ENCODE peak calls at places on chromosomes 2 and 18, in seven cellular contexts. E is IMR-90, I is H9, O is mesenchymal stem cell, Q is mesendoderm, T is neuronal stem cell, L is H1. N is an unnamed sample.
A peak's percentile ranks its signal among the peaks of the same experiment; 100 is the strongest.

GRCh38 chr2:122028371-122029102 is 273.1 kb downstream of the TSN start:
- DNase-seq in E (peak; percentile 81), I (no peak), O (no peak), Q (no peak), T (no peak), L (no peak), N (no peak)

GRCh38 chr2:207239754-207240494 is 74.2 kb upstream of the KLF7 start:
- DNase-seq in E (peak; percentile 74), I (no peak), O (peak; percentile 60), Q (no peak), T (no peak), L (no peak), N (no peak)

GRCh38 chr2:176398783-176399182 is 129.5 kb downstream of the MTX2 start:
- DNase-seq in E (peak; percentile 59), I (no peak), O (peak; percentile 56), Q (no peak), T (no peak), L (no peak), N (no peak)

GRCh38 chr2:240689975-240690374 is 1.7 kb upstream of the AQP12A start:
- DNase-seq in E (no peak), I (peak; percentile 19), O (no peak), Q (no peak), T (no peak), L (peak; percentile 41), N (no peak)

GRCh38 chr2:231605607-231606091 is 13.0 kb downstream of the TEX44 start:
- DNase-seq in E (no peak), I (no peak), O (peak; percentile 38), Q (peak; percentile 75), T (no peak), L (no peak), N (peak; percentile 44)

GRCh38 chr2:218006741-218007140 is 3.9 kb upstream of the TNS1 start:
- DNase-seq in E (peak; percentile 94), I (no peak), O (peak; percentile 56), Q (no peak), T (no peak), L (no peak), N (no peak)

GRCh38 chr2:118845843-118846666 is 1.4 kb downstream of the EN1 start:
- DNase-seq in E (no peak), I (peak; percentile 32), O (no peak), Q (peak; percentile 22), T (peak; percentile 24), L (peak; percentile 68), N (no peak)

GRCh38 chr18:39960545-39960944 is 1994.5 kb upstream of the PIK3C3 start:
- DNase-seq in E (peak; percentile 21), I (no peak), O (no peak), Q (peak; percentile 5), T (no peak), L (no peak), N (no peak)

GRCh38 chr18:13291299-13291698 is 72.7 kb downstream of the LDLRAD4 start:
- DNase-seq in E (no peak), I (no peak), O (no peak), Q (no peak), T (no peak), L (no peak), N (no peak)

GRCh38 chr2:67865871-67866386 is 196.9 kb downstream of the C1D start:
- DNase-seq in E (no peak), I (no peak), O (no peak), Q (no peak), T (no peak), L (no peak), N (no peak)

GRCh38 chr18:73232933-73233332 is 365.1 kb upstream of the NETO1 start:
- DNase-seq in E (no peak), I (no peak), O (no peak), Q (no peak), T (no peak), L (no peak), N (no peak)

GRCh38 chr2:64522843-64523428 is 1.2 kb upstream of the AFTPH start:
- DNase-seq in E (peak; percentile 87), I (no peak), O (peak; percentile 84), Q (peak; percentile 65), T (peak; percentile 63), L (no peak), N (peak; percentile 80)

GRCh38 chr2:48175254-48175653 is 269.0 kb upstream of the FBXO11 start:
- DNase-seq in E (peak; percentile 70), I (no peak), O (peak; percentile 77), Q (no peak), T (no peak), L (no peak), N (no peak)

GRCh38 chr18:54945726-54946125 is 13.5 kb downstream of the CCDC68 start:
- DNase-seq in E (no peak), I (no peak), O (no peak), Q (no peak), T (no peak), L (no peak), N (no peak)

GRCh38 chr2:6441800-6442199 is 423.9 kb downstream of the CMPK2 start:
- DNase-seq in E (peak; percentile 23), I (no peak), O (peak; percentile 1), Q (no peak), T (no peak), L (no peak), N (no peak)

GRCh38 chr2:88754585-88755305 is 63.3 kb downstream of the RPIA start:
- DNase-seq in E (no peak), I (no peak), O (no peak), Q (no peak), T (no peak), L (no peak), N (no peak)

GRCh38 chr2:209900638-209901037 is 101.8 kb upstream of the RPE start:
- DNase-seq in E (no peak), I (no peak), O (no peak), Q (no peak), T (no peak), L (no peak), N (no peak)

GRCh38 chr2:170056900-170057299 is 121.0 kb upstream of the MYO3B start:
- DNase-seq in E (no peak), I (no peak), O (no peak), Q (no peak), T (no peak), L (no peak), N (no peak)

GRCh38 chr2:101190753-101191516 is 39.8 kb upstream of the TBC1D8 start:
- DNase-seq in E (no peak), I (no peak), O (no peak), Q (peak; percentile 38), T (no peak), L (no peak), N (peak; percentile 38)

GRCh38 chr2:119929537-119929936 is 83.3 kb upstream of the EPB41L5 start:
- DNase-seq in E (no peak), I (no peak), O (no peak), Q (no peak), T (no peak), L (no peak), N (no peak)

GRCh38 chr2:157172866-157173578 is 84.5 kb upstream of the GALNT5 start:
- DNase-seq in E (peak; percentile 59), I (no peak), O (no peak), Q (no peak), T (no peak), L (no peak), N (no peak)

GRCh38 chr2:30636311-30636710 is 170.9 kb downstream of the CAPN13 start:
- DNase-seq in E (no peak), I (no peak), O (no peak), Q (no peak), T (no peak), L (no peak), N (no peak)

GRCh38 chr2:128473175-128474013 is 154.7 kb upstream of the HS6ST1 start:
- DNase-seq in E (peak; percentile 62), I (peak; percentile 28), O (peak; percentile 50), Q (peak; percentile 36), T (no peak), L (peak; percentile 46), N (no peak)

GRCh38 chr2:9392895-9393757 is 30.2 kb downstream of the ITGB1BP1 start:
- DNase-seq in E (no peak), I (peak; percentile 62), O (peak; percentile 36), Q (peak; percentile 44), T (no peak), L (no peak), N (no peak)
- H3K9ac ChIP-seq in E (no peak overlapping the region), I (no peak overlapping the region), O (peak overlapping the region; percentile 66), Q (no peak overlapping the region), T (no peak overlapping the region), L (no peak overlapping the region), N (peak overlapping the region; percentile 48)

DNA sequence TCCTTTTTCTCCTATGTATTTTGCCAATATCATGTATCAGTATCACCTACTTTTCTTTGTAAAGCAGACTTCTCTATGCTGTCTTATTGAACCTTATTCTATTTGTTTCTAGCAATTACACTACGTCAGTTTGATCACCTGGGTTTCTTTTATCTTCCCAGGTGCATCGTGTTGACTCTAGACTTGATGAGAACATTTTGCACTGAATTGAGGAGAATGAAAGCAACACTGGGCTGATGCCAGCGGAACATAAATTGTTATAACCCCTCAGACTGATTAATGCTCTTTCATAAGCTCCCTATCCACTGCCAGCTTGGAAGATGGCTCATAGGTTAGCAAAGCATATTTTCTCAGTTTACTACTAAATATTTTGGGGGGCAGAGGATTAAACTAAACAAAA is 140.6 kb downstream of the EPHA4 start:
- DNase-seq in E (no peak), I (no peak), O (no peak), Q (no peak), T (no peak), L (no peak), N (no peak)
- H2AK5ac ChIP-seq in E (no peak overlapping the region), I (no peak overlapping the region), O (no peak overlapping the region), Q (no peak overlapping the region), T (no peak overlapping the region), L (no peak overlapping the region), N (no peak overlapping the region)

DNA sequence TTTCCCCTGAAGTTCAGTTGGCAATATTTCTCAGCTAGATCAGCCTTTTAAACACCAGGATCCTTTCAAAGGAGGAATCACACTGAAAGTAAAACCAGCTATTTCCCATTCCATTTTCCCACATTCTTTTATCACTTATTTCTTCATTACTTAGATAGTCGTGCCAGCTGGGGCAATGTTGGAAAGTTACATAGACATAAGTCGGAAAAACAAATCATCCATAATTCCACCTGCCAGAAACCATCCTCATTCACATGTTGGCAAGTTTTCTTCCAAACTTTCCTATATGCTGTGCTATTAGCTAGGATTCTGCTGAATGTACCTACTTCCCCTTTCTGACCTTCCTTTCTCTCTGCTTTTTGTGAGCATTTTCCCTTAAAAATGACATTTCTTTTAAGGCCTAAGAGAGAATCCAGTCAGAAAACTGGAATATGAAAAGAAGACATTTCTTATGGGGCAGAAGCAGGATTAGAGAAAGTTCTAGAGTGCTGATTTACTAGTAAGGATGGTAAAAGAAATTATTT is 170.0 kb upstream of the STK17B start:
- DNase-seq in E (no peak), I (no peak), O (no peak), Q (no peak), T (no peak), L (no peak), N (no peak)
- H3K9ac ChIP-seq in E (no peak overlapping the region), I (no peak overlapping the region), O (no peak overlapping the region), Q (no peak overlapping the region), T (no peak overlapping the region), L (no peak overlapping the region), N (no peak overlapping the region)

DNA sequence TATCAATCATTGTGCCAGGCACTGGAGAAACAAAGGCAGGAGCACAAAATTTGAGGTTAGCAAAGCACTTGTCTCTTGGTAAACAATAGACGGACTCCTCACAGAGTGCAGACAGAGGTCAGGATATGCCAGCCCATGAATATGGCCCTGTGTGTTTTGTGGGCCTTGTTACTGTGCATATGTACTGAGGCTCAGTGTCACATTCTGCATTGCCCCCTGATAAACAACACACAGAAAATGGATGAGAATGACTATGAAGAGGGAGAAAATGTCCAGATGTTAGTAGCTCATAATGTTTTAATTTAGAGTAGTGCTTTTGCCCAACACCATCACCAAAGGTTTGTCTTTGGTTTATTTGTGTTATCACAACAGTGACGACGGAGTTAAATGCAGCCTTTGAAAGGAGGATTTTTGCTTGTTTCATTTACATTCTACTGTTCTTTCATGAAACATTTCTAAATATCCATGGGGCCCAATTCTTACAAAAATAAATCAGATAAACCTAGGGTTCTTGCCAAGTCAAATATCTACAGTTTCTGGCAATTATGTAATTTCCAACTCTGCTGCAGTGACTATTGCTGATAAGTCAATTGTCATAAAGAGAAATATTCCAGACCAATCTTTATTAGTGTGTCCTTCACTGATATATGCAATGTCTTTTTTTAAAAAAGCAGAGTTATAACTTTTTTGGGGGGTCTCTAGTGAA is 14.7 kb upstream of the NT5C1B start:
- DNase-seq in E (peak; percentile 44), I (no peak), O (no peak), Q (no peak), T (no peak), L (no peak), N (no peak)
- H2AK5ac ChIP-seq in E (no peak overlapping the region), I (no peak overlapping the region), O (no peak overlapping the region), Q (no peak overlapping the region), T (no peak overlapping the region), L (no peak overlapping the region), N (no peak overlapping the region)

N was measured in trophoblast cell.